ENCODE peak calls at places on chromosomes 7 and 10, in eight cellular contexts. One of them, this sample, is unnamed.
A peak's percentile ranks its signal among the peaks of the same experiment; 100 is the strongest.

GRCh38 chr7:2196381-2197378 is 36.1 kb downstream of the MAD1L1 start:
- DNase-seq in hepatocyte: no peak
- DNase-seq in HCT116: no peak
- DNase-seq in colonic mucosa: no peak
- DNase-seq in psoas muscle: no peak
- DNase-seq in esophagus muscularis mucosa: no peak
- DNase-seq in cardiac muscle cell: no peak
- DNase-seq in transverse colon: no peak
- DNase-seq in this sample: no peak

GRCh38 chr10:131554821-131555220 is 243.3 kb upstream of the TCERG1L start:
- DNase-seq in hepatocyte: no peak
- DNase-seq in HCT116: no peak
- DNase-seq in colonic mucosa: no peak
- DNase-seq in psoas muscle: no peak
- DNase-seq in esophagus muscularis mucosa: no peak
- DNase-seq in cardiac muscle cell: no peak
- DNase-seq in transverse colon: no peak
- DNase-seq in this sample: no peak

GRCh38 chr7:100706672-100707311 is 871 bp downstream of the POP7 start:
- DNase-seq in hepatocyte: peak; percentile 69
- DNase-seq in HCT116: no peak
- DNase-seq in colonic mucosa: peak; percentile 41
- DNase-seq in psoas muscle: no peak
- DNase-seq in esophagus muscularis mucosa: no peak
- DNase-seq in cardiac muscle cell: no peak
- DNase-seq in transverse colon: no peak
- DNase-seq in this sample: peak; percentile 82

GRCh38 chr10:113735913-113736312 is 15.6 kb upstream of the PLEKHS1 start:
- DNase-seq in hepatocyte: peak; percentile 59
- DNase-seq in HCT116: no peak
- DNase-seq in colonic mucosa: no peak
- DNase-seq in psoas muscle: no peak
- DNase-seq in esophagus muscularis mucosa: no peak
- DNase-seq in cardiac muscle cell: no peak
- DNase-seq in transverse colon: no peak
- DNase-seq in this sample: no peak

GRCh38 chr10:106941297-106942034 is 223.0 kb downstream of the SORCS1 start:
- DNase-seq in hepatocyte: no peak
- DNase-seq in HCT116: no peak
- DNase-seq in colonic mucosa: no peak
- DNase-seq in psoas muscle: no peak
- DNase-seq in esophagus muscularis mucosa: no peak
- DNase-seq in cardiac muscle cell: no peak
- DNase-seq in transverse colon: no peak
- DNase-seq in this sample: peak; percentile 49

GRCh38 chr7:24665564-24666294 is 91.5 kb downstream of the GSDME start:
- DNase-seq in hepatocyte: peak; percentile 68
- DNase-seq in HCT116: peak; percentile 27
- DNase-seq in colonic mucosa: peak; percentile 48
- DNase-seq in psoas muscle: no peak
- DNase-seq in esophagus muscularis mucosa: no peak
- DNase-seq in cardiac muscle cell: peak; percentile 60
- DNase-seq in transverse colon: peak; percentile 11
- DNase-seq in this sample: no peak

GRCh38 chr10:132111871-132112341 is 46.2 kb downstream of the JAKMIP3 start:
- DNase-seq in hepatocyte: no peak
- DNase-seq in HCT116: no peak
- DNase-seq in colonic mucosa: no peak
- DNase-seq in psoas muscle: no peak
- DNase-seq in esophagus muscularis mucosa: no peak
- DNase-seq in cardiac muscle cell: no peak
- DNase-seq in transverse colon: no peak
- DNase-seq in this sample: peak; percentile 68

GRCh38 chr7:110373514-110374258 is 717.2 kb upstream of the LRRN3 start:
- DNase-seq in hepatocyte: no peak
- DNase-seq in HCT116: no peak
- DNase-seq in colonic mucosa: no peak
- DNase-seq in psoas muscle: no peak
- DNase-seq in esophagus muscularis mucosa: no peak
- DNase-seq in cardiac muscle cell: no peak
- DNase-seq in transverse colon: no peak
- DNase-seq in this sample: no peak

GRCh38 chr7:98284335-98285036 is 3.0 kb downstream of the BRI3 start:
- DNase-seq in hepatocyte: peak; percentile 62
- DNase-seq in HCT116: no peak
- DNase-seq in colonic mucosa: peak; percentile 92
- DNase-seq in psoas muscle: peak; percentile 89
- DNase-seq in esophagus muscularis mucosa: peak; percentile 94
- DNase-seq in cardiac muscle cell: no peak
- DNase-seq in transverse colon: peak; percentile 92
- DNase-seq in this sample: peak; percentile 93

GRCh38 chr10:61197022-61197421 is 253.0 kb upstream of the RHOBTB1 start:
- DNase-seq in hepatocyte: peak; percentile 32
- DNase-seq in HCT116: no peak
- DNase-seq in colonic mucosa: no peak
- DNase-seq in psoas muscle: no peak
- DNase-seq in esophagus muscularis mucosa: no peak
- DNase-seq in cardiac muscle cell: no peak
- DNase-seq in transverse colon: no peak
- DNase-seq in this sample: no peak

GRCh38 chr7:148537435-148537834 is 53.1 kb upstream of the C7orf33 start:
- DNase-seq in hepatocyte: no peak
- DNase-seq in HCT116: no peak
- DNase-seq in colonic mucosa: no peak
- DNase-seq in psoas muscle: no peak
- DNase-seq in esophagus muscularis mucosa: no peak
- DNase-seq in cardiac muscle cell: no peak
- DNase-seq in transverse colon: no peak
- DNase-seq in this sample: no peak

GRCh38 chr7:158754746-158755444 is 50.3 kb upstream of the NCAPG2 start:
- DNase-seq in hepatocyte: no peak
- DNase-seq in HCT116: no peak
- DNase-seq in colonic mucosa: no peak
- DNase-seq in psoas muscle: no peak
- DNase-seq in esophagus muscularis mucosa: no peak
- DNase-seq in cardiac muscle cell: no peak
- DNase-seq in transverse colon: no peak
- DNase-seq in this sample: no peak

GRCh38 chr10:18822156-18822555 is 162.9 kb downstream of the ARL5B start:
- DNase-seq in hepatocyte: peak; percentile 58
- DNase-seq in HCT116: no peak
- DNase-seq in colonic mucosa: no peak
- DNase-seq in psoas muscle: no peak
- DNase-seq in esophagus muscularis mucosa: no peak
- DNase-seq in cardiac muscle cell: peak; percentile 78
- DNase-seq in transverse colon: no peak
- DNase-seq in this sample: no peak

GRCh38 chr7:133755922-133756321 is 371.2 kb upstream of the LRGUK start:
- DNase-seq in hepatocyte: no peak
- DNase-seq in HCT116: no peak
- DNase-seq in colonic mucosa: no peak
- DNase-seq in psoas muscle: no peak
- DNase-seq in esophagus muscularis mucosa: no peak
- DNase-seq in cardiac muscle cell: no peak
- DNase-seq in transverse colon: no peak
- DNase-seq in this sample: no peak

GRCh38 chr10:121823993-121824463 is 103.8 kb downstream of the ATE1 start:
- DNase-seq in hepatocyte: peak; percentile 66
- DNase-seq in HCT116: peak; percentile 36
- DNase-seq in colonic mucosa: no peak
- DNase-seq in psoas muscle: no peak
- DNase-seq in esophagus muscularis mucosa: no peak
- DNase-seq in cardiac muscle cell: peak; percentile 47
- DNase-seq in transverse colon: no peak
- DNase-seq in this sample: no peak

GRCh38 chr10:86393401-86393800 is 26.8 kb upstream of the GRID1 start:
- DNase-seq in hepatocyte: no peak
- DNase-seq in HCT116: no peak
- DNase-seq in colonic mucosa: no peak
- DNase-seq in psoas muscle: no peak
- DNase-seq in esophagus muscularis mucosa: no peak
- DNase-seq in cardiac muscle cell: no peak
- DNase-seq in transverse colon: no peak
- DNase-seq in this sample: no peak

GRCh38 chr7:88339195-88339922 is 32.7 kb upstream of the STEAP4 start:
- DNase-seq in hepatocyte: no peak
- DNase-seq in HCT116: no peak
- DNase-seq in colonic mucosa: no peak
- DNase-seq in psoas muscle: no peak
- DNase-seq in esophagus muscularis mucosa: no peak
- DNase-seq in cardiac muscle cell: no peak
- DNase-seq in transverse colon: no peak
- DNase-seq in this sample: no peak

GRCh38 chr7:157676456-157677255 is 339.9 kb downstream of the DNAJB6 start:
- DNase-seq in hepatocyte: no peak
- DNase-seq in HCT116: no peak
- DNase-seq in colonic mucosa: no peak
- DNase-seq in psoas muscle: no peak
- DNase-seq in esophagus muscularis mucosa: no peak
- DNase-seq in cardiac muscle cell: no peak
- DNase-seq in transverse colon: no peak
- DNase-seq in this sample: no peak

GRCh38 chr10:11602919-11603523 is 8.4 kb downstream of the USP6NL start:
- DNase-seq in hepatocyte: peak; percentile 35
- DNase-seq in HCT116: peak; percentile 18
- DNase-seq in colonic mucosa: no peak
- DNase-seq in psoas muscle: no peak
- DNase-seq in esophagus muscularis mucosa: no peak
- DNase-seq in cardiac muscle cell: no peak
- DNase-seq in transverse colon: no peak
- DNase-seq in this sample: no peak

GRCh38 chr7:18846765-18847215 is 270.6 kb downstream of the TWIST1 start:
- DNase-seq in hepatocyte: no peak
- DNase-seq in HCT116: no peak
- DNase-seq in colonic mucosa: no peak
- DNase-seq in psoas muscle: no peak
- DNase-seq in esophagus muscularis mucosa: no peak
- DNase-seq in cardiac muscle cell: no peak
- DNase-seq in transverse colon: no peak
- DNase-seq in this sample: no peak

GRCh38 chr7:117212969-117213877 is 109.6 kb downstream of the WNT2 start:
- DNase-seq in hepatocyte: peak; percentile 79
- DNase-seq in HCT116: peak; percentile 51
- DNase-seq in colonic mucosa: peak; percentile 51
- DNase-seq in psoas muscle: peak; percentile 25
- DNase-seq in esophagus muscularis mucosa: no peak
- DNase-seq in cardiac muscle cell: peak; percentile 79
- DNase-seq in transverse colon: peak; percentile 43
- DNase-seq in this sample: no peak

GRCh38 chr7:152583006-152583405 is 92.9 kb downstream of the XRCC2 start:
- DNase-seq in hepatocyte: no peak
- DNase-seq in HCT116: no peak
- DNase-seq in colonic mucosa: no peak
- DNase-seq in psoas muscle: no peak
- DNase-seq in esophagus muscularis mucosa: no peak
- DNase-seq in cardiac muscle cell: no peak
- DNase-seq in transverse colon: no peak
- DNase-seq in this sample: no peak

GRCh38 chr10:78424721-78425120 is 391.1 kb downstream of the RPS24 start:
- DNase-seq in hepatocyte: no peak
- DNase-seq in HCT116: peak; percentile 41
- DNase-seq in colonic mucosa: no peak
- DNase-seq in psoas muscle: no peak
- DNase-seq in esophagus muscularis mucosa: no peak
- DNase-seq in cardiac muscle cell: peak; percentile 35
- DNase-seq in transverse colon: no peak
- DNase-seq in this sample: no peak

GRCh38 chr7:141074162-141074989 is 512 bp downstream of the TMEM178B start:
- DNase-seq in hepatocyte: peak; percentile 19
- DNase-seq in HCT116: no peak
- DNase-seq in colonic mucosa: no peak
- DNase-seq in psoas muscle: peak; percentile 21
- DNase-seq in esophagus muscularis mucosa: no peak
- DNase-seq in cardiac muscle cell: peak; percentile 48
- DNase-seq in transverse colon: no peak
- DNase-seq in this sample: no peak

GRCh38 chr7:50706469-50706937 is 76.2 kb downstream of the GRB10 start:
- DNase-seq in hepatocyte: no peak
- DNase-seq in HCT116: no peak
- DNase-seq in colonic mucosa: no peak
- DNase-seq in psoas muscle: no peak
- DNase-seq in esophagus muscularis mucosa: no peak
- DNase-seq in cardiac muscle cell: no peak
- DNase-seq in transverse colon: no peak
- DNase-seq in this sample: no peak

GRCh38 chr7:129887865-129888264 is 64.9 kb downstream of the UBE2H start:
- DNase-seq in hepatocyte: no peak
- DNase-seq in HCT116: no peak
- DNase-seq in colonic mucosa: no peak
- DNase-seq in psoas muscle: no peak
- DNase-seq in esophagus muscularis mucosa: no peak
- DNase-seq in cardiac muscle cell: no peak
- DNase-seq in transverse colon: no peak
- DNase-seq in this sample: no peak
- H3K27ac ChIP-seq in hepatocyte: no peak overlapping the region
- H3K27ac ChIP-seq in HCT116: peak overlapping the region; percentile 31
- H3K27ac ChIP-seq in colonic mucosa: no peak overlapping the region
- H3K27ac ChIP-seq in psoas muscle: peak overlapping the region; percentile 6
- H3K27ac ChIP-seq in esophagus muscularis mucosa: no peak overlapping the region
- H3K27ac ChIP-seq in cardiac muscle cell: no peak overlapping the region
- H3K27ac ChIP-seq in transverse colon: no peak overlapping the region
- H3K27ac ChIP-seq in this sample: no peak overlapping the region

GRCh38 chr10:122879339-122880273 is at the start of gene FAM24B:
- DNase-seq in hepatocyte: peak; percentile 20
- DNase-seq in HCT116: peak; percentile 88
- DNase-seq in colonic mucosa: peak; percentile 97
- DNase-seq in psoas muscle: peak; percentile 92
- DNase-seq in esophagus muscularis mucosa: peak; percentile 96
- DNase-seq in cardiac muscle cell: peak; percentile 91
- DNase-seq in transverse colon: peak; percentile 95
- DNase-seq in this sample: peak; percentile 93
- H3K27ac ChIP-seq in hepatocyte: no peak within 1 kb of the TSS
- H3K27ac ChIP-seq in HCT116: peak within 1 kb of the TSS; percentile 33
- H3K27ac ChIP-seq in colonic mucosa: peak within 1 kb of the TSS; percentile 64
- H3K27ac ChIP-seq in psoas muscle: no peak within 1 kb of the TSS
- H3K27ac ChIP-seq in esophagus muscularis mucosa: peak within 1 kb of the TSS; percentile 62
- H3K27ac ChIP-seq in cardiac muscle cell: no peak within 1 kb of the TSS
- H3K27ac ChIP-seq in transverse colon: peak within 1 kb of the TSS; percentile 77
- H3K27ac ChIP-seq in this sample: no peak within 1 kb of the TSS

DNA sequence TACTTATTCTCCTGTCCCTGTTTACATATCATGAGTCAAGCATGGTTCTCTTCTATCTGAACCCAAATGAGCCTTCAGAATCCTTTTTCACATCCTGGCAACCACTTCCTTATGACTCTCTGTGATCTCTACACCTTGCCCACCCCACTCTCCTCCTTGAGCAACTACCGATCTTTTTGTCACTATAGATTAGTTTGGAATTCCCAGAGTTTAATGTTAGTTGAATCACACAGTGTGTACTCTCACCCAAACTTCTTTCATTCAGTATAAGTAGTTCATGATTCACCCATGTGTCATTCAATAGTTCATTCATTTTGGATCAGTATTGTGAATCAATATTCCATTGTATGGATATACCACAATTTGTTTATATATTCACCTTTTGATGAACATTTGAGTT is 55.3 kb downstream of the TFAM start:
- DNase-seq in hepatocyte: no peak
- DNase-seq in HCT116: no peak
- DNase-seq in colonic mucosa: no peak
- DNase-seq in psoas muscle: no peak
- DNase-seq in esophagus muscularis mucosa: no peak
- DNase-seq in cardiac muscle cell: no peak
- DNase-seq in transverse colon: no peak
- DNase-seq in this sample: no peak
- H3K27ac ChIP-seq in hepatocyte: no peak overlapping the region
- H3K27ac ChIP-seq in HCT116: no peak overlapping the region
- H3K27ac ChIP-seq in colonic mucosa: no peak overlapping the region
- H3K27ac ChIP-seq in psoas muscle: no peak overlapping the region
- H3K27ac ChIP-seq in esophagus muscularis mucosa: no peak overlapping the region
- H3K27ac ChIP-seq in cardiac muscle cell: no peak overlapping the region
- H3K27ac ChIP-seq in transverse colon: no peak overlapping the region
- H3K27ac ChIP-seq in this sample: no peak overlapping the region

GRCh38 chr10:72034040-72034499 is 54.3 kb downstream of the SPOCK2 start:
- DNase-seq in hepatocyte: no peak
- DNase-seq in HCT116: no peak
- DNase-seq in colonic mucosa: no peak
- DNase-seq in psoas muscle: no peak
- DNase-seq in esophagus muscularis mucosa: no peak
- DNase-seq in cardiac muscle cell: no peak
- DNase-seq in transverse colon: no peak
- DNase-seq in this sample: no peak
- H3K27ac ChIP-seq in hepatocyte: no peak overlapping the region
- H3K27ac ChIP-seq in HCT116: no peak overlapping the region
- H3K27ac ChIP-seq in colonic mucosa: no peak overlapping the region
- H3K27ac ChIP-seq in psoas muscle: peak overlapping the region; percentile 53
- H3K27ac ChIP-seq in esophagus muscularis mucosa: no peak overlapping the region
- H3K27ac ChIP-seq in cardiac muscle cell: no peak overlapping the region
- H3K27ac ChIP-seq in transverse colon: no peak overlapping the region
- H3K27ac ChIP-seq in this sample: no peak overlapping the region